ENCODE peak calls at places on chromosome 1, in eight cellular contexts. I is mammary epithelial cell, N is cardiac muscle cell, Z is neural progenitor cell, U is fibroblast of lung, T is upper lobe of right lung, O is coronary artery, M is HCT116. P is an unnamed sample.

GRCh38 chr1:245953876-245954660 is 553.0 kb downstream of the SMYD3 start:
- DNase-seq in I (peak; percentile 6), N (no peak), Z (no peak), U (no peak), T (no peak), O (no peak), M (no peak), P (no peak)

GRCh38 chr1:110428961-110429360 is 21.5 kb upstream of the LAMTOR5 start:
- DNase-seq in I (no peak), N (no peak), Z (no peak), U (no peak), T (no peak), O (no peak), M (no peak), P (no peak)

GRCh38 chr1:91997607-91998195 is 32.1 kb upstream of the EPHX4 start:
- DNase-seq in I (peak; percentile 40), N (peak; percentile 75), Z (peak; percentile 54), U (peak; percentile 77), T (no peak), O (no peak), M (peak; percentile 33), P (no peak)

GRCh38 chr1:58896211-58897183 is 112.7 kb upstream of the JUN start:
- DNase-seq in I (no peak), N (no peak), Z (peak; percentile 14), U (no peak), T (peak; percentile 79), O (no peak), M (no peak), P (no peak)

GRCh38 chr1:26768755-26769154 is 19.0 kb upstream of the PIGV start:
- DNase-seq in I (peak; percentile 17), N (peak; percentile 84), Z (no peak), U (peak; percentile 81), T (no peak), O (no peak), M (no peak), P (no peak)

GRCh38 chr1:223628233-223628632 is 37.3 kb downstream of the CAPN8 start:
- DNase-seq in I (no peak), N (peak; percentile 51), Z (peak; percentile 75), U (peak; percentile 7), T (peak; percentile 71), O (no peak), M (peak; percentile 54), P (no peak)

GRCh38 chr1:203454986-203455471 is 20.6 kb upstream of the PRELP start:
- DNase-seq in I (no peak), N (no peak), Z (no peak), U (no peak), T (no peak), O (no peak), M (no peak), P (no peak)

GRCh38 chr1:184118051-184118450 is 66.5 kb downstream of the TSEN15 start:
- DNase-seq in I (peak; percentile 98), N (peak; percentile 96), Z (no peak), U (peak; percentile 98), T (no peak), O (no peak), M (no peak), P (no peak)

GRCh38 chr1:15788624-15789301 is 18.7 kb downstream of the UQCRHL start:
- DNase-seq in I (peak; percentile 76), N (peak; percentile 77), Z (no peak), U (peak; percentile 57), T (no peak), O (no peak), M (no peak), P (no peak)

GRCh38 chr1:230459463-230459862 is 33.3 kb upstream of the PGBD5 start:
- DNase-seq in I (peak; percentile 87), N (peak; percentile 59), Z (no peak), U (peak; percentile 12), T (no peak), O (no peak), M (no peak), P (no peak)

GRCh38 chr1:110523011-110523410 is 4.0 kb upstream of the KCNA10 start:
- DNase-seq in I (no peak), N (no peak), Z (no peak), U (no peak), T (peak; percentile 80), O (no peak), M (no peak), P (no peak)

GRCh38 chr1:41640756-41641482 is 156.4 kb upstream of the EDN2 start:
- DNase-seq in I (no peak), N (no peak), Z (no peak), U (no peak), T (peak; percentile 17), O (no peak), M (no peak), P (no peak)

GRCh38 chr1:99680258-99680657 is 34.3 kb downstream of the PALMD start:
- DNase-seq in I (peak; percentile 54), N (peak; percentile 44), Z (no peak), U (peak; percentile 41), T (no peak), O (no peak), M (no peak), P (no peak)

GRCh38 chr1:207088161-207088560 is 499 bp upstream of the C4BPB start:
- DNase-seq in I (no peak), N (peak; percentile 5), Z (no peak), U (no peak), T (no peak), O (no peak), M (no peak), P (no peak)
- H3K27ac ChIP-seq in I (no peak overlapping the region), N (no peak overlapping the region), Z (no peak overlapping the region), U (no peak overlapping the region), T (no peak overlapping the region), O (no peak overlapping the region), M (no peak overlapping the region), P (no peak overlapping the region)

GRCh38 chr1:168135982-168136708 is 585 bp downstream of the GPR161 start:
- DNase-seq in I (peak; percentile 48), N (peak; percentile 36), Z (peak; percentile 69), U (peak; percentile 40), T (peak; percentile 69), O (no peak), M (no peak), P (no peak)
- H3K27ac ChIP-seq in I (peak overlapping the region; percentile 1), N (peak overlapping the region; percentile 82), Z (no peak overlapping the region), U (peak overlapping the region; percentile 44), T (peak overlapping the region; percentile 66), O (peak overlapping the region; percentile 89), M (peak overlapping the region; percentile 63), P (peak overlapping the region; percentile 64)

DNA sequence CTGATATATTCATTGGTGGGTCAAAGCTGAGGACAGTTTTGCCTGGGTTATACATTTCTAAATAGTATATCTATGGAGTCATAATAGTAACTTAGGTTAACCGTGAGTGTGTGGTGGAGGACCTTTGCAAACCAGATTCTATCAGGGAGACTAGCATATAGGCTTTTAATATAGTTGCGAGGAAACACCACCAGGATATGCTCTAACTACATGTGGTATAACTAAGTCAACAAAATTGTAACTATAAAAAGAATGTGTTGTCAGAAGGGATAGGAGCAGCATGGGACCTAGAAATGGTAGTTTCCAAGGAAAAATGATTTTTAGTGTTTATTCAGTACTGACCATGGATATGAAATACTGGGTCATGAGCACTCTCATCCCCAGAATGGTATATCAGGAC is 338.1 kb downstream of the TGFB2 start:
- DNase-seq in I (no peak), N (no peak), Z (no peak), U (peak; percentile 59), T (no peak), O (no peak), M (no peak), P (no peak)
- H3K27ac ChIP-seq in I (no peak overlapping the region), N (no peak overlapping the region), Z (no peak overlapping the region), U (no peak overlapping the region), T (no peak overlapping the region), O (no peak overlapping the region), M (no peak overlapping the region), P (no peak overlapping the region)

DNA sequence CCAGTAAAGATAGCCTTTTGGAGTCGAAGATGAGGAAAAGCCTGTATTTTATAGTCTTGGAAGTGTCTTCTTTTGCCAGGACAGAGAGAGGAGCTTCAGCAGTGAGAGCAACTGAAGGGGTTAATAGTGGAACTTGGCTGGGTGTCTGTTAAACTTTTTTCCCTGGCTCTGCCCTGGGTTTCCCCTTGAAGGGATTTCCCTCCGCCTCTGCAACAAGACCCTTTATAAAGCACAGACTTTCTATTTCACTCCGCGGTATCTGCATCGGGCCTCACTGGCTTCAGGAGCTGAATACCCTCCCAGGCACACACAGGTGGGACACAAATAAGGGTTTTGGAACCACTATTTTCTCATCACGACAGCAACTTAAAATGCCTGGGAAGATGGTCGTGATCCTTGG is at the start of gene VCAM1:
- DNase-seq in I (no peak), N (peak; percentile 61), Z (peak; percentile 66), U (no peak), T (no peak), O (no peak), M (no peak), P (no peak)
- H3K27ac ChIP-seq in I (no peak within 1 kb of the TSS), N (peak within 1 kb of the TSS; percentile 59), Z (no peak within 1 kb of the TSS), U (no peak within 1 kb of the TSS), T (no peak within 1 kb of the TSS), O (peak within 1 kb of the TSS; percentile 65), M (no peak within 1 kb of the TSS), P (no peak within 1 kb of the TSS)

DNA sequence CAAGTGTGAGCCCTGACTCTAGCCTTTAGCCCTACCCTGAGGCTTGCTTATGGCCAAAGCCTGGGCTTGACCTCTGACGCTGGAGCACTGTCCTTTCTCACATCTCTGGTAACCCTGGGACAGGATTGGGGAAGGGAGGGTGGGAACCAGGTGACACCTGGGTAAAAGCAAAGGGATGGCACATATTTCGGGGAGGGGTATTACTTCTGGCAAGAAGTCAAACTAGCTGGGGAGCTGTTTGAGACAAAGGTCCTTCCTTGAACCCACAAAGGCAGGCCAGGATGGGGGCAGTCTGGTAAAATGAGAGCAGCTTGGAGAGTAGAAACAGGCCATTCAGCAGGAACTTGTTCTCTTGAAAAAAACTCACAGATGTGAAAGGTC is 2.0 kb downstream of the MOB3C start:
- DNase-seq in I (no peak), N (no peak), Z (no peak), U (no peak), T (no peak), O (peak; percentile 69), M (no peak), P (no peak)
- H3K27ac ChIP-seq in I (no peak overlapping the region), N (no peak overlapping the region), Z (no peak overlapping the region), U (no peak overlapping the region), T (peak overlapping the region; percentile 33), O (peak overlapping the region; percentile 96), M (no peak overlapping the region), P (peak overlapping the region; percentile 83)

GRCh38 chr1:200620273-200621131 is at the start of gene KIF14:
- DNase-seq in I (peak; percentile 87), N (peak; percentile 92), Z (peak; percentile 97), U (peak; percentile 83), T (peak; percentile 97), O (peak; percentile 94), M (peak; percentile 85), P (peak; percentile 94)
- H3K27ac ChIP-seq in I (peak within 1 kb of the TSS; percentile 97), N (peak within 1 kb of the TSS; percentile 70), Z (no peak within 1 kb of the TSS), U (peak within 1 kb of the TSS; percentile 92), T (peak within 1 kb of the TSS; percentile 73), O (peak within 1 kb of the TSS; percentile 52), M (peak within 1 kb of the TSS; percentile 60), P (peak within 1 kb of the TSS; percentile 63)

P was measured in RWPE2.